ENCODE peak calls at places on chromosomes 7 and 10, in six cellular contexts. B is activated CD8-positive, alpha-beta T cell treated with anti-CD3 and anti-CD28 coated beads for 36 hours; Q is OCI-LY7; U is left ventricle myocardium inferior; O is AG10803; A is pancreas. Y is an unnamed sample.

GRCh38 chr7:66304536-66304935 is 99.4 kb downstream of the TPST1 start:
- DNase-seq in O (no peak), Q (no peak), A (no peak), U (no peak), B (no peak), Y (no peak)

GRCh38 chr10:104255244-104255981 is 721 bp downstream of the GSTO1 start:
- DNase-seq in U (no peak), B (no peak), A (no peak), Q (peak), O (peak), Y (peak)

GRCh38 chr10:129438024-129438423 is 29.0 kb upstream of the MGMT start:
- DNase-seq in O (no peak), A (no peak), U (no peak), Q (no peak), B (no peak), Y (no peak)

GRCh38 chr7:155975490-155975889 is 163.2 kb upstream of the SHH start:
- DNase-seq in Q (no peak), U (no peak), O (no peak), A (no peak), B (no peak), Y (no peak)

GRCh38 chr10:96090463-96090800 is 39.7 kb upstream of the ZNF518A start:
- DNase-seq in O (no peak), A (peak), Q (no peak), U (no peak), B (no peak), Y (no peak)

GRCh38 chr7:47218378-47219176 is 363.3 kb downstream of the TNS3 start:
- DNase-seq in O (peak), U (no peak), Q (no peak), B (no peak), A (no peak), Y (no peak)

GRCh38 chr10:84762754-84763394 is 434.5 kb downstream of the CCSER2 start:
- DNase-seq in U (no peak), B (no peak), O (no peak), Q (no peak), A (no peak), Y (no peak)

GRCh38 chr10:49646256-49646870 is 32.5 kb downstream of the CHAT start:
- DNase-seq in Q (no peak), A (peak), O (no peak), B (no peak), U (no peak), Y (no peak)

GRCh38 chr7:6269527-6269926 is 2.9 kb downstream of the CYTH3 start:
- DNase-seq in B (no peak), Q (no peak), A (no peak), U (no peak), O (no peak), Y (no peak)

GRCh38 chr7:84372155-84372621 is 177.6 kb upstream of the SEMA3A start:
- DNase-seq in B (peak), A (no peak), O (peak), U (no peak), Q (no peak), Y (no peak)

GRCh38 chr7:110673148-110673547 is 417.8 kb upstream of the LRRN3 start:
- DNase-seq in Q (no peak), B (no peak), O (no peak), A (no peak), U (no peak), Y (no peak)

GRCh38 chr10:98563811-98564210 is 117.1 kb upstream of the HPS1 start:
- DNase-seq in U (no peak), O (no peak), Q (no peak), B (no peak), A (no peak), Y (peak)

DNA sequence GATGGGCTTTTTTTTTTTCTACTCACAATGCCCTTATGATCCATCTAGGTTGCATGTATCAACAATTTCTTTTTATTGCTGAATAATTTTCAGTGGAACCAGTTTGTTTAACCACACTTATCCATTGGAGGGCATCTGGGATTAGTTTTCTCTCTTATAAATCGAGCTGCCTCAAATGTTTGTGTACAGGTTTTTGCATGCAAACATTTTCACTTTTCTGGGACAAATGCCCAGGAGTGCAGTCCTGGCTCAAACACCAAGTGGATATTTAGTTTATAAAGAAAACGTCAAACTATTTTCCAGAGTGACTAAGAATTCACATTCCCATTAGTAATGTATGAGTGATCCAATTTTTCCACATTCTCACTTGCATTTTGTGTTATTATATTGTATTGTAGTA is 313.4 kb downstream of the CXCL12 start:
- DNase-seq in A (no peak), O (peak), B (no peak), U (no peak), Q (no peak), Y (no peak)
- TF ChIP-seq CTCF in A (no peak), O (peak), B (no peak), U (no peak), Q (no peak), Y (no peak)

GRCh38 chr7:12684733-12685132 is 2.7 kb upstream of the ARL4A start:
- DNase-seq in Q (no peak), B (no peak), A (no peak), O (no peak), U (no peak), Y (no peak)

GRCh38 chr7:12685550-12685949 is 1.9 kb upstream of the ARL4A start:
- DNase-seq in A (peak), U (no peak), B (peak), O (peak), Q (peak), Y (no peak)

GRCh38 chr7:12686894-12687212 is 580 bp upstream of the ARL4A start:
- DNase-seq in O (no peak), U (no peak), B (no peak), A (no peak), Q (no peak), Y (no peak)

GRCh38 chr7:12687213-12688171 is at the start of gene ARL4A:
- DNase-seq in O (peak), Q (peak), A (peak), B (peak), U (peak), Y (peak)

GRCh38 chr7:12686234-12686893 is 1.1 kb upstream of the ARL4A start:
- DNase-seq in A (peak), U (peak), Q (peak), O (peak), B (peak), Y (peak)
- TF ChIP-seq CTCF in A (peak), U (peak), Q (peak), O (peak), B (peak), Y (peak)

DNA sequence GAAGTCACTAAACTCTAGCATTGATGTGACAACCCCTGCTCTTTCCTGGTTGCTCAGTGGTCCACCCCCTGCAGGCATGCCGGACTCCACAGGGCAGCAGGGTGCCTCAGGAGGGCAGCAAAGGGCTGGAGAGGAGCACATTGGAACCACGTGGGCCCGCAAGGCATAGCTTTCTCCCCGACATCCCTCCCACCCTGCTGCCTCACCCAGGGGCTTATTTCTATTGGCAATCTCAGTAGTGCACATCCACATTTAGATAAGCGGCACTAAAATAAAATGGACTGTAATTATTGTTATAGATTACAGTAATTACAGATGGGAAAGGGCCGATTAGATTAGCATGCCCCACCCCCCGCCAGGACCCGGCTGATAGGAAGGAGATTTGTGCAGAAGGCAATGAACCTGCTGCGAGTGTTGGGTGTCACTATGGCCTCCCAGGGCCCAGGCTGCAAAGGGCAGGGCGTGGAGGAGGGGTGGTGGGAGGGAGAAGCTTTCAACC is 580.1 kb downstream of the GRID1 start:
- DNase-seq in U (no peak), B (peak), Q (peak), O (no peak), A (no peak), Y (no peak)
- TF ChIP-seq CTCF in U (peak), B (no peak), Q (peak), O (peak), A (no peak), Y (no peak)

GRCh38 chr10:86182150-86182549 is 184.4 kb downstream of the GRID1 start:
- DNase-seq in Q (no peak), B (no peak), O (no peak), U (no peak), A (no peak), Y (no peak)
- TF ChIP-seq CTCF in Q (no peak), B (no peak), O (no peak), U (no peak), A (no peak), Y (no peak)

DNA sequence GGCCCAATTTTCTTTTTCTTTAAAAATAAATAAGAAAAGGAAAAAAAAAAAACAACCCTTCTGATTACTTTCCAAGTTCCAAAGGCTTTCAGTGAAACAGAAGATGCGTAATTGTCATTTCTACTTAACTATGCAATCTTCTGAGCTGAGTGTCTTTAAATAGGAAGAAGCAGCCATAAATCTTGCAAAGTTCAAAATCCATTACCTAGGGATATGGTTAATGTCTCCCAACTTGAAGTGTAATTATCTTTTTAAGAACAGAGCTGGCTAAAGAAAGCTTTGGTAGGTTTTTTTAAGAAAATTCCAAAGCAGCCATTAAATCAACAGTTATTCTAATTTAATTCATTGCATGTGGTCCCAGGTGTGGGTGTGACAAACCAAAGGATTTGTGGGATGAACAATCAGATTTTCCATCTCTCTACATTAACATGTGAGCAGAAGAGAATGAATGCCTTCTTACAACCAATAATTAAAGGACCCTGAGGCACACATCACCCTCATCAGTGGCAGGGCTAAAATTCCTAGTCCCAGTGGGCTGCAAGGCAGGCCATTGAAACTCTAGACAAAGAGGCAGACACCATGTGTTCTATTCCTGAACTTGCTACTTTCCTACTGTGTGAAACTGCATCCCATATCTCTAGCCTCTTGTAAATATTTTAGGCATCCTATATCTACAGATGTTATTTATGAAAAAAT is 419.2 kb downstream of the REEP3 start:
- DNase-seq in B (no peak), Q (no peak), U (no peak), O (no peak), A (no peak), Y (no peak)
- TF ChIP-seq CTCF in B (no peak), Q (no peak), U (no peak), O (no peak), A (no peak), Y (no peak)

GRCh38 chr10:91208645-91209044 is 11.8 kb upstream of the PCGF5 start:
- DNase-seq in O (no peak), Q (no peak), B (no peak), U (no peak), A (no peak), Y (no peak)
- TF ChIP-seq CTCF in O (peak), Q (no peak), B (no peak), U (no peak), A (no peak), Y (no peak)

Y was measured in GM20000.